ENCODE peak calls at places on chromosome 14, in five cellular contexts. B is PC-3, T is GM23248, J is HepG2, U is fibroblast of lung. I is an unnamed sample.
A peak's percentile ranks its signal among the peaks of the same experiment; 100 is the strongest.

GRCh38 chr14:92646952-92647461 is 101.4 kb downstream of the LGMN start:
- DNase-seq in B (peak; percentile 88), T (peak; percentile 94), J (no peak), U (peak; percentile 97), I (no peak)

GRCh38 chr14:103223818-103224352 is 100.6 kb downstream of the TNFAIP2 start:
- DNase-seq in U (no peak), J (no peak), B (no peak), T (no peak), I (no peak)

GRCh38 chr14:94145902-94146527 is 16.6 kb upstream of the IFI27L2 start:
- DNase-seq in U (no peak), T (no peak), J (no peak), B (no peak), I (peak; percentile 8)

GRCh38 chr14:26199599-26200370 is 398.0 kb downstream of the NOVA1 start:
- DNase-seq in J (no peak), B (peak; percentile 46), U (peak; percentile 49), T (peak; percentile 42), I (peak; percentile 4)

GRCh38 chr14:92322516-92322915 is 449 bp upstream of the SLC24A4 start:
- DNase-seq in J (no peak), B (no peak), U (no peak), T (no peak), I (no peak)

GRCh38 chr14:101774006-101774755 is 12.7 kb downstream of the PPP2R5C start:
- DNase-seq in J (no peak), U (no peak), T (no peak), B (no peak), I (peak; percentile 87)

GRCh38 chr14:21308479-21309237 is 28.8 kb downstream of the RPGRIP1 start:
- DNase-seq in T (peak; percentile 58), U (peak; percentile 70), J (peak; percentile 100), B (peak; percentile 81), I (peak; percentile 14)

GRCh38 chr14:46580941-46581671 is 70.5 kb downstream of the RPL10L start:
- DNase-seq in T (peak; percentile 59), U (peak; percentile 9), J (peak; percentile 16), B (peak; percentile 58), I (peak; percentile 13)

GRCh38 chr14:88454886-88455285 is 69.4 kb downstream of the SPATA7 start:
- DNase-seq in T (peak; percentile 55), B (no peak), U (no peak), J (no peak), I (no peak)

GRCh38 chr14:31968107-31968810 is 108.8 kb upstream of the ARHGAP5 start:
- DNase-seq in T (peak; percentile 72), B (no peak), J (peak; percentile 86), U (no peak), I (no peak)

GRCh38 chr14:64569108-64570045 is 19.6 kb downstream of the PPP1R36 start:
- DNase-seq in B (peak; percentile 63), U (peak; percentile 77), T (peak; percentile 94), J (peak; percentile 10), I (no peak)

GRCh38 chr14:88256997-88257755 is 65.9 kb downstream of the KCNK10 start:
- DNase-seq in J (no peak), U (no peak), B (no peak), T (no peak), I (no peak)

GRCh38 chr14:87049886-87050820 is 942.8 kb downstream of the GALC start:
- DNase-seq in J (peak; percentile 37), T (peak; percentile 32), B (peak; percentile 60), U (peak; percentile 44), I (peak; percentile 34)

GRCh38 chr14:93788557-93789365 is 476 bp upstream of the PRIMA1 start:
- DNase-seq in B (peak; percentile 12), J (no peak), U (no peak), T (peak; percentile 50), I (no peak)

GRCh38 chr14:74577948-74578275 is 34.1 kb downstream of the LTBP2 start:
- DNase-seq in J (no peak), T (no peak), U (no peak), B (no peak), I (no peak)

GRCh38 chr14:71418591-71419245 is 511.5 kb downstream of the PCNX1 start:
- DNase-seq in B (no peak), T (no peak), J (no peak), U (no peak), I (no peak)

GRCh38 chr14:95507174-95507573 is 9.3 kb downstream of the SYNE3 start:
- DNase-seq in B (peak; percentile 98), T (peak; percentile 99), J (no peak), U (peak; percentile 92), I (no peak)

GRCh38 chr14:61574514-61574807 is 120.9 kb upstream of the HIF1A start:
- DNase-seq in B (no peak), J (no peak), U (no peak), T (no peak), I (no peak)

GRCh38 chr14:68966872-68967301 is 12.2 kb downstream of the ACTN1 start:
- DNase-seq in B (no peak), U (peak; percentile 58), J (no peak), T (no peak), I (no peak)

GRCh38 chr14:54627325-54627717 is 60.4 kb downstream of the SAMD4A start:
- DNase-seq in U (no peak), J (no peak), B (no peak), T (no peak), I (no peak)

GRCh38 chr14:79724934-79725717 is 486.2 kb downstream of the DIO2 start:
- DNase-seq in B (no peak), T (peak; percentile 1), U (no peak), J (no peak), I (peak; percentile 72)

GRCh38 chr14:72892103-72892878 is 1.6 kb downstream of the DPF3 start:
- DNase-seq in T (peak; percentile 70), B (peak; percentile 55), U (peak; percentile 47), J (no peak), I (no peak)
- TF ChIP-seq EZH2 in T (no peak), B (no peak), U (no peak), J (peak; percentile 96), I (no peak)

GRCh38 chr14:50559990-50560928 is at the start of gene ATL1:
- DNase-seq in B (peak; percentile 68), J (no peak), U (peak; percentile 76), T (peak; percentile 91), I (peak; percentile 78)
- TF ChIP-seq EZH2 in B (no peak), J (peak; percentile 86), U (no peak), T (no peak), I (peak; percentile 67)

DNA sequence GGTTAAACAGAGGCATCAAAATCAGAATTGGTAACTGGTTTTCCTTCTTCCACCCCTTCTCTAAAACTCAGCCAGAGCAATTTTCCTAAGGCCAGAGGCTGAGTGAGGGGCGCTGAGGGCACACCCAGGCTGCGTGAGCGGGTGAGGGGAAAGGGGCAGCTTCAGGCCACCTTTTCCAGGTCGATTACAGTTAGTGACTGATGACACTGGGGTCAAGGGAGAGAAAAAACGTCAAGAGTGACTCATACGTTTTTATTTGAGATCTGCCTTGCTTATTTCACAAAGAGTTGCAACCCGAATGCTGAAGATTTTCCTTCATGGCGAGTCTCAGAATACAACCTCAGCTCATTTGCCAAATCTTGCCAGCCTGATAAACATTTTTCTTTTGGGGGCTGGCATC is 46.7 kb upstream of the EVL start:
- DNase-seq in B (peak; percentile 40), J (peak; percentile 17), U (peak; percentile 71), T (no peak), I (no peak)
- TF ChIP-seq EZH2 in B (no peak), J (no peak), U (no peak), T (no peak), I (no peak)

DNA sequence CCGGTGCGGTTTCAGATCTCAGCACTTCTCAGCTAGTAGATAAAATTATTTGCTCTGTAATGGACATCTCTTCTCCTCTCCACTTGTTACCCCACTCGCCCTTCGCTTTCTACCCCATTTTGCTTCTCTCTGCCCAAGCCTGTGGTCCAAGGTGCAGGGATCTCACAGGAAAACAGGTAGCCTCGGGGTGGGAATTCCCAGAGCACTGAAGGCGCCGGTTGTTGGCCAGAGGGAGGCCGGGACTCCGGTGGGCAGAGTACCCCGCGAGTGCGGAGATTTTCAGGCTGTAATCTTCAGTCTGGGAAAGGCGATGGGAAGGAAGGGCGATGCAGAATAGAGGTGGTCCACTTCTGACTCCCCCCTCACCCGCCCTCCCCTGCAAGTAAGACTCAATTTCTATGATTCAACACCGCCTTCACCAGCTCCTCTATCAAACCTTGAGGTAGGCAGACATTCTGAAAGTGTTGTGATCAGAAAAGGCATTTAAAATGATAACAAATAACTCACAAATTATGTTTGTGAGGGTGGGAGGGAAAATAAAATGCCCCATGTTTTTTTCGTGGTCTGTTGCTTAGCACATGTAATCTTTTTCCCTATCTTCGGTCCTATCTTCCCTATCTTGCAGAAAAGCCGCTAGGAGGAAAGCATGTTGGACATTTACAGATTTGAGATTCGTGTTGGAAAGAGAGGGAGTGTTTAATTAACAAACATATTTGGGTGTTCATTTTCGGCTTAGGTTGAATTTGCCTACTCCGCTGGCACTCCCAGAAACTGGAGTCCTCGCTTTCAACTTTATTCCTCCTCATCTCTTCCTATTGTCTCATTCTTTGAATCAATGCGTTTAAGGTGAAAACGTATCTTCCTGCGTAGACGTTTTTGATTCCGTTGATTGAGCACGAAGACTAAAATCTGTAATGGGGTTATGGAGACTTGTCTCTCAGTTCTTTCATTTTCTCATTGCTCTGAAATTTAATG is 8.5 kb downstream of the FOXG1 start:
- DNase-seq in B (no peak), J (no peak), T (no peak), U (no peak), I (no peak)
- TF ChIP-seq EZH2 in B (no peak), J (no peak), T (no peak), U (no peak), I (no peak)

DNA sequence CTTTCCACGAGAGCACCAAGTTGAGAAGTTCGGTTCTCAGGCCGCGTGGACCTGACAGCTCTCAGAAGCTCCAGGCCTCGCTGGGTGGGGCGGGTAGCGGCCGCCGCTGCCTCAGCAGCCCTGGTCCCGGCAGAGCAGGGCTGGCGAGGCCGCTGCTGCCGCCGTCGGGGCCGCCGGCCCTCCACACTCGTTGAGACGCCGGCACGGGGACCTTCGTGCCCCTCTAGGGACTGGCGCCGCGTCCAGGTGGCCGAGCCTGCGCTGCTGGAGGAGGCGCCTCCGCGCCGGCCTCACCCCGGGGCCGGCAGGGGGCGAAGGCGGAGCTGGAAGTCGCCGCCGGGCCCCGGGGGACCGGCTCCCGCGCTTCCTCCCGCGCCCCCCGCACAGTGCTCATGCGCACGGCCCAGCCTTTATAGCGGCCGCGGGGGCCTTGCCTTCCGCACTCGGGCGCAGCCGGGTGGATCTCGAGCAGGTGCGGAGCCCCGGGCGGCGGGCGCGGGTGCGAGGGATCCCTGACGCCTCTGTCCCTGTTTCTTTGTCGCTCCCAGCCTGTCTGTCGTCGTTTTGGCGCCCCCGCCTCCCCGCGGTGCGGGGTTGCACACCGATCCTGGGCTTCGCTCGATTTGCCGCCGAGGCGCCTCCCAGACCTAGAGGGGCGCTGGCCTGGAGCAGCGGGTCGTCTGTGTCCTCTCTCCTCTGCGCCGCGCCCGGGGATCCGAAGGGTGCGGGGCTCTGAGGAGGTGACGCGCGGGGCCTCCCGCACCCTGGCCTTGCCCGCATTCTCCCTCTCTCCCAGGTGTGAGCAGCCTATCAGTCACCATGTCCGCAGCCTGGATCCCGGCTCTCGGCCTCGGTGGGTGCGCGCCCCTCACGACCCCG is at the start of gene COCH:
- DNase-seq in U (no peak), T (peak; percentile 16), B (peak; percentile 45), J (peak; percentile 71), I (no peak)
- TF ChIP-seq EZH2 in U (peak; percentile 41), T (peak; percentile 73), B (no peak), J (peak; percentile 90), I (no peak)

DNA sequence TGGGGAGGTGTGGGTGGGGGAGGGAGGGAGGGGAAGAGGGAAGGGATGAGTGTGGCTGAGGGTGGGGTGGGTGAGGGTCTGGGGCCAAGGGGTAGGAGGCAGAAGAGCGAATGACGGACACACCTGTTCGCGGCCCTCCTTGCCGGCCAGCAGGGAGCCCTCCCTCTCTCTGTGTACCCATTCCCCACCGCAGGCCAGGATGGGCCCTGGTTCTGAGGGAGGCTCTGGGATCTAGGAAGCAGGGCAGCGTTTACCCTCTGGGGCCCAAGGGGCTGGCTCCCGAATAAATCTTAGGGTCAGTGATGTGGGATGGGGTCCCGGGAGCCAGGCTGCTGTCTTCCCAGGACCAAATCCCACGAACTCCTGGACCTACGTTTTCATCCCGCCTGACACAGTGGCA is 46.0 kb upstream of the ESRRB start:
- DNase-seq in J (no peak), B (no peak), T (no peak), U (no peak), I (no peak)
- TF ChIP-seq EZH2 in J (no peak), B (no peak), T (no peak), U (no peak), I (no peak)